ENCODE peak calls at places on chromosomes 7 and 10, in five cellular contexts. B is breast epithelium, X is PC-3, N is stomach, Q is iPS DF 6.9. T is an unnamed sample.
A peak's percentile ranks its signal among the peaks of the same experiment; 100 is the strongest.

GRCh38 chr10:71974489-71975011 is 10.4 kb downstream of the CHST3 start:
- DNase-seq in B (no peak), X (peak; percentile 73), N (no peak), Q (no peak), T (no peak)

GRCh38 chr7:68216046-68216445 is 1219.4 kb downstream of the TYW1 start:
- DNase-seq in B (no peak), X (no peak), N (no peak), Q (no peak), T (no peak)

GRCh38 chr10:58457761-58458616 is 54.7 kb upstream of the BICC1 start:
- DNase-seq in B (no peak), X (no peak), N (no peak), Q (no peak), T (no peak)

GRCh38 chr10:6365384-6365783 is 162.7 kb downstream of the PFKFB3 start:
- DNase-seq in B (no peak), X (no peak), N (peak; percentile 74), Q (no peak), T (no peak)

GRCh38 chr10:77890097-77890496 is 36.5 kb downstream of the DLG5 start:
- DNase-seq in B (no peak), X (peak; percentile 53), N (no peak), Q (peak; percentile 88), T (no peak)

GRCh38 chr7:134058980-134059379 is 68.2 kb upstream of the LRGUK start:
- DNase-seq in B (no peak), X (no peak), N (no peak), Q (peak; percentile 20), T (no peak)

GRCh38 chr7:112869111-112869774 is 79.0 kb upstream of the TMEM168 start:
- DNase-seq in B (no peak), X (peak; percentile 74), N (peak; percentile 34), Q (peak; percentile 68), T (peak; percentile 9)

GRCh38 chr7:3463696-3464095 is 162.6 kb downstream of the SDK1 start:
- DNase-seq in B (no peak), X (no peak), N (no peak), Q (no peak), T (no peak)

GRCh38 chr7:155426543-155427410 is 31.2 kb upstream of the EN2 start:
- DNase-seq in B (no peak), X (no peak), N (no peak), Q (no peak), T (no peak)

GRCh38 chr10:52212062-52212461 is 102.0 kb upstream of the DKK1 start:
- DNase-seq in B (no peak), X (no peak), N (no peak), Q (no peak), T (no peak)

GRCh38 chr10:12843296-12843945 is 158.1 kb downstream of the CCDC3 start:
- DNase-seq in B (no peak), X (no peak), N (no peak), Q (no peak), T (no peak)

GRCh38 chr7:106563466-106564150 is 97.3 kb downstream of the CCDC71L start:
- DNase-seq in B (no peak), X (no peak), N (no peak), Q (no peak), T (no peak)

GRCh38 chr7:25839084-25839769 is 312.8 kb upstream of the NFE2L3 start:
- DNase-seq in B (no peak), X (peak; percentile 22), N (no peak), Q (no peak), T (no peak)

GRCh38 chr10:48938281-48938680 is 1.4 kb downstream of the LRRC18 start:
- DNase-seq in B (no peak), X (no peak), N (no peak), Q (no peak), T (no peak)

GRCh38 chr7:12772768-12773167 is 85.3 kb downstream of the ARL4A start:
- DNase-seq in B (no peak), X (no peak), N (no peak), Q (no peak), T (no peak)

GRCh38 chr7:38846280-38846679 is 62.7 kb downstream of the VPS41 start:
- DNase-seq in B (no peak), X (peak; percentile 42), N (no peak), Q (no peak), T (no peak)

GRCh38 chr7:130227883-130228575 is 20.4 kb downstream of the SSMEM1 start:
- DNase-seq in B (no peak), X (no peak), N (no peak), Q (no peak), T (no peak)
- H3K27ac ChIP-seq in B (no peak overlapping the region), X (no peak overlapping the region), N (no peak overlapping the region), Q (no peak overlapping the region), T (no peak overlapping the region)

GRCh38 chr10:64345856-64346255 is 824.7 kb downstream of the REEP3 start:
- DNase-seq in B (no peak), X (no peak), N (no peak), Q (no peak), T (no peak)

GRCh38 chr10:64346391-64346790 is 825.2 kb downstream of the REEP3 start:
- DNase-seq in B (no peak), X (no peak), N (no peak), Q (no peak), T (no peak)

DNA sequence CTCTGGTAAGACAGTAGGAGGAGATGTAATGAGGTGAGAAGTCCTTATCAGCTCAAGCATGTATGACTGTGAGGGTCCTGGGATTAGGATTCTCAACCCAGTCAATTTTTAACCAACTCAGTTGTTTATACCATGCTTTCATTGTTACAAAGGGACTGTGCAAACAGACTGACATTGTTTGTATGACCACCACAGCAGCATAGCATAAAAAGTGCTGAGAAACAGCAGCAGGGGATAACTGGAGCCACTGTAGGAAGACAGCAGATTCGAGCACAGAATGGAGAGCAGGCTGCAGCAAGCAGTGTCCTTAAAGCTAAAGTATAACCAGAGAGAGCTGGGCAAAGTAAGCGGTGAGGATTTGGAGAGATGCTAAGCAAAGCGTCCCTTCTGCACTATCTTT is 829.5 kb downstream of the REEP3 start:
- DNase-seq in B (no peak), X (no peak), N (no peak), Q (no peak), T (no peak)
- H3K27ac ChIP-seq in B (no peak overlapping the region), X (no peak overlapping the region), N (no peak overlapping the region), Q (no peak overlapping the region), T (no peak overlapping the region)

GRCh38 chr7:95547949-95548348 is 48.4 kb downstream of the PDK4 start:
- DNase-seq in B (no peak), X (peak; percentile 41), N (no peak), Q (no peak), T (no peak)

GRCh38 chr7:95546647-95547046 is 49.7 kb downstream of the PDK4 start:
- DNase-seq in B (no peak), X (no peak), N (peak; percentile 49), Q (no peak), T (no peak)

GRCh38 chr7:95545666-95546065 is 50.6 kb downstream of the PDK4 start:
- DNase-seq in B (no peak), X (no peak), N (no peak), Q (no peak), T (no peak)

GRCh38 chr7:95545007-95545615 is 51.2 kb downstream of the PDK4 start:
- DNase-seq in B (no peak), X (peak; percentile 71), N (peak; percentile 55), Q (no peak), T (no peak)

DNA sequence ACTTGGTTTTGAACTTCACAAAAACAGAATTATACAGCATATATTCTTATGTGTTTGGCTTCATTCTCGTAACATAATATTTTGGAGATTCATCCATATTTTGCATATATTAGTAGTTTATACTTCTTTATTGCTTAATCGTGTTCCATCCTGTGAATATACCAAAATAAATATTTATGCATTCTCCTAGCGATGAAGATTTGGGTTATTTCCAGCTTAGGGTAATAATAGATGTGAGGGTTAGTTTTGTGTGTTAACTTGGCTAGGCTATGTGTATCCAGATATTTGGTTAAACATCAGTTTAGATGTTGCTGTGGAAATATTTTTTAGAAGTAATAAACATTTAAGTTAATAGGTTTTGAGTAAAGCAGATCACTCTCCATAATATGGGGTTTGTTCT is 49.0 kb downstream of the PDK4 start:
- DNase-seq in B (no peak), X (no peak), N (no peak), Q (no peak), T (no peak)
- H3K27ac ChIP-seq in B (peak overlapping the region; percentile 98), X (no peak overlapping the region), N (peak overlapping the region; percentile 93), Q (no peak overlapping the region), T (no peak overlapping the region)

GRCh38 chr7:101119876-101120275 is 7.0 kb upstream of the SERPINE1 start:
- DNase-seq in B (no peak), X (no peak), N (no peak), Q (no peak), T (no peak)
- H3K27ac ChIP-seq in B (no peak overlapping the region), X (no peak overlapping the region), N (no peak overlapping the region), Q (no peak overlapping the region), T (no peak overlapping the region)

DNA sequence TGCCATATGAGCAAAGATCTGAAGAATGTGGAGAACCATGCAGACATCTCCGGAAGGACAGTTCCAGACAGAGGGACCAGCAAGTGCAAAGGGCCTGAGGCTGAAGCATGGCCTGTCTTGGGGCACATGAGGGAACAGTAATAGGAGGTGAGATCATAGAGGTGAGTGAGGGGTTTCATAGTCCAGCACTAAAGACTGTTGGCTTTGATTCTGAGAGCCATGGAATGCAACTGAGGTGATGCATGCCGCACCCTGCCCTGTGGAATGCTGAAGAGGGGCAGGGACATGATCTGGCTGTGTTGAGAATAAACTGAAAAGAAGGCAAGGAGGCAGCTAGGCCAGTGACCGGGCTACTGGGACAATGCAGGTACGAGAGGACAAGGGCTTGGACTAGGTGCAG is 253.1 kb upstream of the KLF14 start:
- DNase-seq in B (no peak), X (peak; percentile 26), N (no peak), Q (no peak), T (no peak)
- H3K27ac ChIP-seq in B (peak overlapping the region; percentile 81), X (no peak overlapping the region), N (peak overlapping the region; percentile 42), Q (no peak overlapping the region), T (peak overlapping the region; percentile 82)

DNA sequence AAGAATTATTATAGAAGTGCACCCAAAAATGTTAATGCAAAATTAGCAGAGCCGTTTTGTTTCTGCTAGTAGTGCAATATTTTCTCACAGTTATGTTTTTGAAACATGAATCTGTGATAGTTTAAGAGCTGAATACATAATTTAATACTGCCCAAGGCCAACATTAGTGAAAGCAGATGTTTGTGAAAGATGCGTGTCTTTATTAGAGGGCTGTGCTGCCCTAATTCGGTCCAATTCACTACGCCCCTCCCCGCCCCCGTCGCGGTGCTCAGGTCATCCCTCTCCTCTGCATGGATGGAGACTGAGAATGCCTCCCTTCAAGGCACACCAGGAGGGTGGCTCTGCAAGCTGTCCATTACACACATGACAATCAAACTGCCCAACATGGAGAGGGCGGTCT is 172.0 kb downstream of the TEX36 start:
- DNase-seq in B (no peak), X (no peak), N (no peak), Q (no peak), T (no peak)
- H3K27ac ChIP-seq in B (no peak overlapping the region), X (no peak overlapping the region), N (no peak overlapping the region), Q (no peak overlapping the region), T (no peak overlapping the region)

DNA sequence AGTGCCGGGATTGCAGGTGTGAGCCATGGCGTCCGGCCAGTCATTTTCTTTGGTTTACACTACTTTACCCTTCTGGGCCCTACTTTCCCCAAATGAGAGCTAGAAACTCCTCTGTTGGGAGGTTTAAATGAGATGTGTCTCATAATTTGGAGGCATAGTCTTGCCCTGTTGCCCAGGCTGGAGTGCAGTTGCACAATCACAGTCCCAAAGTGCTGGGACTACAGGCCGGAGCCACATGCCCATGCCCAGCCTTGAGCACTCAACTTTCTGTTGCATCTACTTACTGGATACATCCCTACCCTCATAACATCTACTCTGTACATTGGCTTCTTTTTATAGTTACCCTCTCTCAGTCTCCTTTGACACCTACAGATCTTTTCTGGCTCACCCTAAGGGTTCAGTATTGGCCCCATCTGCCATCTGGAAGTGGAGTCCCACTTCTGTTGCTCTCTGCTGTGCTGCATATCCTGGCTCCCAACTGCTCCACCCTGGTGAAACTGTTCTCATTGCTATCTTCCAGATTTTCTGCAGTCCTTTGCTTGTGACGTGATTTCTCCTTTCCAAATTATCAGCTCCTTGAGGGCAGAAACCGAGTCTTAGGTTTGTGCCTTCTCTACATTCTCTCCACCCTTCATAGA is 8.4 kb downstream of the EIF4H start:
- DNase-seq in B (no peak), X (no peak), N (no peak), Q (no peak), T (no peak)
- H3K27ac ChIP-seq in B (no peak overlapping the region), X (no peak overlapping the region), N (peak overlapping the region; percentile 50), Q (no peak overlapping the region), T (no peak overlapping the region)

T was measured in effector memory CD4-positive, alpha-beta T cell.